ENCODE peak calls at places on chromosomes 1 and 21, in five cellular contexts. One of them, this sample, is unnamed.

GRCh38 chr1:115641762-115642167 is at the start of gene VANGL1:
- DNase-seq in foreskin fibroblast: peak; percentile 87
- DNase-seq in choroid plexus epithelial cell: peak; percentile 61
- DNase-seq in NCI-H1694 treated with DMSO at 0.1 percent for 48 hours: peak; percentile 28
- DNase-seq in body of pancreas: peak; percentile 78
- DNase-seq in this sample: peak; percentile 55

GRCh38 chr1:38581396-38581795 is 278.2 kb downstream of the RRAGC start:
- DNase-seq in body of pancreas: no peak
- DNase-seq in choroid plexus epithelial cell: no peak
- DNase-seq in NCI-H1694 treated with DMSO at 0.1 percent for 48 hours: no peak
- DNase-seq in foreskin fibroblast: no peak
- DNase-seq in this sample: no peak

GRCh38 chr1:169107673-169108160 is 1.2 kb downstream of the ATP1B1 start:
- DNase-seq in choroid plexus epithelial cell: peak; percentile 21
- DNase-seq in foreskin fibroblast: peak; percentile 56
- DNase-seq in body of pancreas: no peak
- DNase-seq in NCI-H1694 treated with DMSO at 0.1 percent for 48 hours: no peak
- DNase-seq in this sample: no peak

GRCh38 chr1:94068096-94068830 is 52.7 kb downstream of the ABCA4 start:
- DNase-seq in body of pancreas: peak; percentile 80
- DNase-seq in foreskin fibroblast: peak; percentile 28
- DNase-seq in choroid plexus epithelial cell: peak; percentile 69
- DNase-seq in NCI-H1694 treated with DMSO at 0.1 percent for 48 hours: peak; percentile 10
- DNase-seq in this sample: no peak

GRCh38 chr1:159239551-159240220 is 35.0 kb downstream of the ACKR1 start:
- DNase-seq in foreskin fibroblast: no peak
- DNase-seq in body of pancreas: no peak
- DNase-seq in NCI-H1694 treated with DMSO at 0.1 percent for 48 hours: no peak
- DNase-seq in choroid plexus epithelial cell: no peak
- DNase-seq in this sample: no peak

GRCh38 chr1:169701261-169701802 is 10.1 kb downstream of the SELL start:
- DNase-seq in foreskin fibroblast: no peak
- DNase-seq in choroid plexus epithelial cell: no peak
- DNase-seq in body of pancreas: no peak
- DNase-seq in NCI-H1694 treated with DMSO at 0.1 percent for 48 hours: no peak
- DNase-seq in this sample: no peak

GRCh38 chr1:21508580-21509350 is 458 bp upstream of the ALPL start:
- DNase-seq in NCI-H1694 treated with DMSO at 0.1 percent for 48 hours: peak; percentile 25
- DNase-seq in body of pancreas: peak; percentile 64
- DNase-seq in choroid plexus epithelial cell: peak; percentile 48
- DNase-seq in foreskin fibroblast: peak; percentile 73
- DNase-seq in this sample: peak; percentile 81

GRCh38 chr1:90356991-90357390 is 360.1 kb downstream of the BARHL2 start:
- DNase-seq in NCI-H1694 treated with DMSO at 0.1 percent for 48 hours: no peak
- DNase-seq in foreskin fibroblast: no peak
- DNase-seq in body of pancreas: no peak
- DNase-seq in choroid plexus epithelial cell: no peak
- DNase-seq in this sample: no peak

GRCh38 chr1:20008391-20008841 is 29.0 kb upstream of the PLA2G2A start:
- DNase-seq in body of pancreas: peak; percentile 80
- DNase-seq in choroid plexus epithelial cell: no peak
- DNase-seq in foreskin fibroblast: no peak
- DNase-seq in NCI-H1694 treated with DMSO at 0.1 percent for 48 hours: no peak
- DNase-seq in this sample: peak; percentile 30

GRCh38 chr1:46411601-46412341 is 17.7 kb downstream of the FAAH start:
- DNase-seq in foreskin fibroblast: no peak
- DNase-seq in choroid plexus epithelial cell: no peak
- DNase-seq in NCI-H1694 treated with DMSO at 0.1 percent for 48 hours: no peak
- DNase-seq in body of pancreas: no peak
- DNase-seq in this sample: no peak

GRCh38 chr1:21305900-21306189 is 15.6 kb upstream of the ECE1 start:
- DNase-seq in choroid plexus epithelial cell: no peak
- DNase-seq in foreskin fibroblast: peak; percentile 16
- DNase-seq in NCI-H1694 treated with DMSO at 0.1 percent for 48 hours: peak; percentile 34
- DNase-seq in body of pancreas: no peak
- DNase-seq in this sample: no peak

GRCh38 chr21:30102881-30103280 is 63.7 kb downstream of the CLDN17 start:
- DNase-seq in NCI-H1694 treated with DMSO at 0.1 percent for 48 hours: no peak
- DNase-seq in body of pancreas: no peak
- DNase-seq in foreskin fibroblast: no peak
- DNase-seq in choroid plexus epithelial cell: no peak
- DNase-seq in this sample: no peak

GRCh38 chr1:109827466-109827865 is 63.7 kb upstream of the EPS8L3 start:
- DNase-seq in choroid plexus epithelial cell: no peak
- DNase-seq in foreskin fibroblast: peak; percentile 72
- DNase-seq in NCI-H1694 treated with DMSO at 0.1 percent for 48 hours: no peak
- DNase-seq in body of pancreas: no peak
- DNase-seq in this sample: no peak

GRCh38 chr1:212828395-212828794 is 19.1 kb downstream of the SPATA45 start:
- DNase-seq in body of pancreas: no peak
- DNase-seq in choroid plexus epithelial cell: no peak
- DNase-seq in foreskin fibroblast: no peak
- DNase-seq in NCI-H1694 treated with DMSO at 0.1 percent for 48 hours: no peak
- DNase-seq in this sample: no peak

GRCh38 chr1:5379176-5379759 is 613.0 kb downstream of the NPHP4 start:
- DNase-seq in foreskin fibroblast: no peak
- DNase-seq in NCI-H1694 treated with DMSO at 0.1 percent for 48 hours: no peak
- DNase-seq in body of pancreas: no peak
- DNase-seq in choroid plexus epithelial cell: no peak
- DNase-seq in this sample: no peak

GRCh38 chr1:29629814-29630516 is 393.6 kb downstream of the PTPRU start:
- DNase-seq in NCI-H1694 treated with DMSO at 0.1 percent for 48 hours: no peak
- DNase-seq in foreskin fibroblast: no peak
- DNase-seq in body of pancreas: no peak
- DNase-seq in choroid plexus epithelial cell: no peak
- DNase-seq in this sample: no peak

GRCh38 chr1:200442537-200443169 is 32.8 kb upstream of the ZNF281 start:
- DNase-seq in NCI-H1694 treated with DMSO at 0.1 percent for 48 hours: no peak
- DNase-seq in choroid plexus epithelial cell: no peak
- DNase-seq in body of pancreas: no peak
- DNase-seq in foreskin fibroblast: no peak
- DNase-seq in this sample: no peak

GRCh38 chr1:2082064-2082463 is 31.9 kb downstream of the PRKCZ start:
- DNase-seq in foreskin fibroblast: no peak
- DNase-seq in body of pancreas: no peak
- DNase-seq in choroid plexus epithelial cell: no peak
- DNase-seq in NCI-H1694 treated with DMSO at 0.1 percent for 48 hours: no peak
- DNase-seq in this sample: no peak

GRCh38 chr21:26849428-26850115 is 4.4 kb upstream of the ADAMTS1 start:
- DNase-seq in NCI-H1694 treated with DMSO at 0.1 percent for 48 hours: peak; percentile 80
- DNase-seq in body of pancreas: peak; percentile 57
- DNase-seq in foreskin fibroblast: peak; percentile 79
- DNase-seq in choroid plexus epithelial cell: peak; percentile 86
- DNase-seq in this sample: no peak

GRCh38 chr1:175075572-175076568 is 8.2 kb downstream of the TNN start:
- DNase-seq in foreskin fibroblast: no peak
- DNase-seq in NCI-H1694 treated with DMSO at 0.1 percent for 48 hours: no peak
- DNase-seq in body of pancreas: no peak
- DNase-seq in choroid plexus epithelial cell: no peak
- DNase-seq in this sample: no peak

This sample was measured in lung.